ENCODE peak calls at places on chromosomes 1 and 21, in ten cellular contexts. Y is right lobe of liver; B is cardiac muscle cell; L is choroid plexus epithelial cell; V is right atrium auricular region; U is fibroblast of mammary gland; J is HFF-Myc; C is CD8-positive, alpha-beta T cell; Q is CD8-positive, alpha-beta memory T cell; Z is left lung. P is an unnamed sample.

GRCh38 chr1:206646504-206646903 is 11.2 kb downstream of the DYRK3 start:
- DNase-seq in U (no peak), V (no peak), Y (no peak), Q (no peak), B (no peak), Z (no peak), C (no peak), J (no peak), L (no peak), P (no peak)

GRCh38 chr1:177170756-177171535 is at the start of gene BRINP2:
- DNase-seq in L (peak), C (no peak), B (peak), J (no peak), Q (no peak), V (no peak), Z (peak), Y (no peak), U (peak), P (no peak)

GRCh38 chr1:9687876-9688582 is 36.5 kb downstream of the PIK3CD start:
- DNase-seq in B (peak), Q (no peak), L (peak), J (no peak), V (no peak), Z (no peak), U (no peak), Y (no peak), C (no peak), P (no peak)

GRCh38 chr1:97647776-97648175 is 273.1 kb downstream of the DPYD start:
- DNase-seq in V (no peak), Y (no peak), U (peak), L (peak), J (peak), C (no peak), B (peak), Q (no peak), Z (no peak), P (no peak)

GRCh38 chr1:153231363-153231762 is 14.0 kb downstream of the PRR9 start:
- DNase-seq in V (no peak), J (no peak), Z (no peak), B (no peak), U (no peak), Q (no peak), L (no peak), C (no peak), Y (no peak), P (no peak)

GRCh38 chr1:188514917-188515316 is 1686.2 kb downstream of the PLA2G4A start:
- DNase-seq in L (no peak), C (no peak), J (no peak), Q (no peak), B (no peak), Y (no peak), Z (no peak), U (no peak), V (no peak), P (no peak)

GRCh38 chr1:2575801-2576663 is 10.5 kb upstream of the PRXL2B start:
- DNase-seq in Y (peak), B (no peak), Q (no peak), J (no peak), L (no peak), Z (no peak), U (no peak), C (no peak), V (no peak), P (no peak)

GRCh38 chr1:24705260-24706073 is 39.8 kb upstream of the CLIC4 start:
- DNase-seq in V (peak), Z (peak), L (peak), U (peak), C (no peak), B (peak), Y (peak), Q (no peak), J (no peak), P (no peak)

GRCh38 chr21:39669485-39669884 is 56.7 kb downstream of the B3GALT5 start:
- DNase-seq in C (no peak), Z (no peak), Q (no peak), J (no peak), Y (no peak), U (no peak), L (no peak), B (no peak), V (no peak), P (no peak)

GRCh38 chr1:8184301-8184700 is 133.6 kb upstream of the SLC45A1 start:
- DNase-seq in B (no peak), C (no peak), L (no peak), Y (no peak), Q (no peak), U (no peak), J (no peak), V (no peak), Z (no peak), P (no peak)

GRCh38 chr1:197510691-197511378 is 242.8 kb downstream of the CRB1 start:
- DNase-seq in B (no peak), C (no peak), J (no peak), U (no peak), Q (no peak), Z (no peak), L (no peak), Y (no peak), V (no peak), P (no peak)

GRCh38 chr21:39633043-39633442 is 20.3 kb downstream of the B3GALT5 start:
- DNase-seq in L (peak), Q (no peak), U (peak), Z (no peak), C (no peak), B (no peak), J (peak), Y (no peak), V (no peak), P (no peak)

GRCh38 chr1:44775930-44776748 is 799 bp downstream of the RPS8 start:
- DNase-seq in B (peak), J (no peak), Y (peak), C (peak), Q (peak), L (peak), Z (no peak), V (no peak), U (no peak), P (no peak)

GRCh38 chr1:211653329-211653728 is 22.1 kb downstream of the NEK2 start:
- DNase-seq in U (no peak), Y (no peak), C (no peak), B (peak), Q (no peak), Z (no peak), L (no peak), J (no peak), V (no peak), P (no peak)

GRCh38 chr1:108708726-108709660 is 3.7 kb upstream of the FNDC7 start:
- DNase-seq in L (peak), C (peak), U (peak), Q (peak), Y (no peak), J (no peak), V (no peak), Z (no peak), B (peak), P (no peak)

GRCh38 chr1:223670458-223671159 is 5.1 kb upstream of the CAPN8 start:
- DNase-seq in B (peak), J (no peak), Q (no peak), Y (peak), C (no peak), U (peak), V (no peak), Z (no peak), L (peak), P (no peak)

GRCh38 chr1:22738522-22738921 is 27.9 kb downstream of the EPHB2 start:
- DNase-seq in B (no peak), Q (no peak), J (no peak), U (peak), V (no peak), L (no peak), C (no peak), Y (no peak), Z (no peak), P (no peak)

GRCh38 chr21:36964832-36965719 is 1.4 kb downstream of the HLCS start:
- DNase-seq in C (no peak), J (no peak), Q (no peak), B (no peak), Z (no peak), L (no peak), U (no peak), Y (no peak), V (no peak), P (no peak)

GRCh38 chr1:109091196-109092193 is 931 bp downstream of the TMEM167B start:
- DNase-seq in V (no peak), Q (no peak), Z (no peak), L (peak), B (no peak), J (no peak), U (peak), C (no peak), Y (no peak), P (no peak)

GRCh38 chr21:41653944-41654625 is 112.8 kb downstream of the RIPK4 start:
- DNase-seq in U (peak), Q (no peak), L (peak), Z (no peak), Y (no peak), B (peak), V (no peak), J (no peak), C (no peak), P (no peak)

GRCh38 chr21:41653243-41653943 is 113.5 kb downstream of the RIPK4 start:
- DNase-seq in J (no peak), Q (no peak), B (no peak), C (no peak), Z (no peak), V (no peak), U (no peak), L (no peak), Y (no peak), P (no peak)

GRCh38 chr21:41651396-41651795 is 115.5 kb downstream of the RIPK4 start:
- DNase-seq in Q (no peak), L (no peak), Y (no peak), C (no peak), U (no peak), B (no peak), V (no peak), J (no peak), Z (no peak), P (no peak)

GRCh38 chr21:41650526-41651145 is 116.2 kb downstream of the RIPK4 start:
- DNase-seq in B (no peak), U (no peak), L (no peak), C (no peak), Z (no peak), Y (no peak), V (no peak), Q (no peak), J (no peak), P (no peak)

GRCh38 chr21:41651830-41652229 is 115.0 kb downstream of the RIPK4 start:
- DNase-seq in B (no peak), Q (no peak), J (no peak), Y (no peak), C (no peak), U (peak), V (no peak), L (no peak), Z (no peak), P (no peak)
- H3K4me3 ChIP-seq in B (no peak), Q (no peak), J (no peak), Y (no peak), C (no peak), U (no peak), V (no peak), L (no peak), Z (no peak), P (no peak)

DNA sequence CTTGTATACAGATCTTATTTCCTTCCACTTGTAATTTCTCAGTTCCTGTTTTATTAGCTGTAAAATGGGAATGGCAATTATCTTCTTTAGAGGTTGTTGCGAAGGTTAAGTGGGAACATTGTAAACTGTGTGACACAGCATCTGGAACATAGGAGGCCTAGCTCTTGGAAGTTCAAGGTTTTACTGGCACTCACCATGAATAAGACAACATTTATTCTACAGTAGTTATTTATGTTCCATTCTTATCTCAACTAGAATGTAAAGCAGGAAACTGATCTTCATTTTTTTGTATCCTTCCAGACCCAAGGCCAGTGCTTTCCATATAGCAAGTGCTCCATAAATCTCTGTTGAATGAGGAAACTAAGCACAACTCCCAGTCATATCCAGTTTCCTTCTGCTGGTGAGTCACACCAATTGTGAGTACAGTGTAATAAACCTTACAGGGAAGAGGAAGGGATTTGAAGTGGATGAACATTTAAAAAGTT is 1.4 kb downstream of the BCL10 start:
- DNase-seq in C (no peak), J (peak), L (peak), U (peak), Q (no peak), V (no peak), B (peak), Y (no peak), Z (no peak), P (no peak)
- H3K4me3 ChIP-seq in C (peak), J (peak), L (peak), U (peak), Q (peak), V (peak), B (peak), Y (peak), Z (peak), P (peak)

DNA sequence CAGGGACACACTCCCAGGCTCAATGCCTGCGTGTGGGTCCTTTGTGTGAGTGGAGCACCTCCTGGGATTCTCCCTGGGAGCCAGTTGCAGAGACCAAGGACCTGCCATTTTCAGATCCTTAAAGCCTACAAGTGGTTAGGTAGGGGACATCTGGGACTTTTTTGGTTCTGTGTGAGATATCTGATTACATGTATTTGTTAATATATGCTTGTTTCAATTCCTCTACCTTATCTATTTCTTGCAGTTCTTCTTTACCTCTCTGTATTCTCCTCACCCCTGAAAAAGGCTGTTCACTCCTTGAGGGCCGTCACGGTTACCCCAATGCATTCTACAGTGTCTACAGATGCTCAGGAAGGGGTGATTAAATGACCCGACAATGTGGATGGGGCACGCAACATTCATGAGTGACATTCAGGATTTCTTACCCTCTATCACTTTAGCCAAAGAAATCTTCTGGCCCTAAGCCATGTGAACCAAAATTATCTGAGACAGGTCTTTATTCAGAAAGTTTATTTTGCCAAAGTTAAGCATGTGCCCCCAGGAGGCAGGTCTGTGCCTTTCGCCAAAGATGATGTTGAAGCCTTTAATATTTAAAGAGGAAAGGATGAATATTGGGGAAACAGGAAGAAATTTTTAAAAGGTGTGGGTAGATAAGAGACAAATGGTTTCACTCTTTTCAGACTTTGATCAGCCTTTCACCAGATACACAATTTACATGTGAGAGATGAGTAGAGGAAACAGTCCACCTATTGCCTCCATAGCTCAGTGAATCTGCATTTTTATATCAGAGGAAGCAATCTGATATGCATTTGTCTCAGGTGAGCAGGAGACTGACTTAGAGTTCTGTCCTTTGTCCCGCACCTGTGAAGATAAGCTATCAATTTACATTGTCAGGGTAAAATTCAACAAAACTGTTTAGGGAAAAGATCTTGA is 44.6 kb upstream of the MPZL1 start:
- DNase-seq in Q (no peak), V (no peak), C (no peak), B (no peak), Z (no peak), L (no peak), Y (no peak), U (no peak), J (no peak), P (no peak)
- H3K4me3 ChIP-seq in Q (no peak), V (no peak), C (no peak), B (no peak), Z (no peak), L (no peak), Y (no peak), U (no peak), J (no peak), P (no peak)

DNA sequence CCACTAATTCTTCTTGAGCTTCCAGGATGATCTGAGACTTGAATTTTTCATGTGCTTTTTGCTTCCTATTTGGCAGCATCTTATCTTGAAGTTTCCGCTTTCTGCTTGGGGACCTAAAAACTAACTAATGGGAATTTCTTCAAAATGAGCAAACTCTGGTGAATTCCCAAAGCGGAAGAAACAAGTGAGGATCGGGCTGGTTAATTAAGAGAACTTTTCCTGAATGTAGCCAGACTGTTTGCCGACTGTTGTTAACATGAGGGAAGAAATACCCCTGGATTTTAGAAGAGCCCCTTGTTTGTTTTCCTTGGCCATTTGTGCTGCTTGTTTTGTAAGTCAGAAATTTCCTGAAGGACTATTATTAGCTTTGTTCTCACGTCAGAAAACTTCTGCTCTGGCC is 6.1 kb upstream of the SELE start:
- DNase-seq in C (no peak), J (no peak), B (peak), Y (no peak), L (peak), U (no peak), Q (no peak), V (no peak), Z (no peak), P (no peak)
- H3K4me3 ChIP-seq in C (no peak), J (no peak), B (no peak), Y (no peak), L (no peak), U (no peak), Q (no peak), V (no peak), Z (no peak), P (no peak)

GRCh38 chr1:87684786-87685185 is 356.1 kb downstream of the LMO4 start:
- DNase-seq in U (peak), V (no peak), Y (no peak), L (peak), Q (no peak), B (peak), Z (peak), C (no peak), J (no peak), P (no peak)

GRCh38 chr1:87685366-87686136 is 356.9 kb downstream of the LMO4 start:
- DNase-seq in J (no peak), C (no peak), Q (no peak), L (peak), B (peak), Z (no peak), V (no peak), Y (no peak), U (no peak), P (peak)

GRCh38 chr1:87683557-87683956 is 354.9 kb downstream of the LMO4 start:
- DNase-seq in B (no peak), Z (no peak), Q (no peak), J (no peak), L (no peak), C (no peak), U (no peak), Y (no peak), V (no peak), P (no peak)

GRCh38 chr1:87682565-87682964 is 353.9 kb downstream of the LMO4 start:
- DNase-seq in U (no peak), B (no peak), Y (no peak), Q (no peak), V (no peak), L (no peak), Z (no peak), J (no peak), C (no peak), P (no peak)

DNA sequence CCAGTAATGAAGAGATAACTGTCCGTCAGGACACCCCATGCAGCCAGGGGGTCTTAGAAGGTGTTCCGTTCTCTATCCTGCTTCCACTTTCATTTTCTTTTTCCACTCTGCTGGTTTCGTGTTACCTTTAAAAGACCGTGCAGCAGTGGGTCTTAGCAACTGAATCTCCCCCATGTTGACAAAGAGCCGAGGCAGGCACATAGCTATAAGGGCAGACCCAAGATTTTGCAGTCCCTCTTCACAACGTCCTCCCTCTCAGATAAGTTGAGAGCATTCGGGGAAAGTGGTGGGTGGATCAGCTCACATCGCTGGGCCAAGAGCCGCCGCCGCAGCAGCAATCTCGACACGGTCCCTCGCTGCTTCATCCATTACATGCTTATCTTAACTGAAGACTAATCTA is 355.5 kb downstream of the LMO4 start:
- DNase-seq in B (peak), Q (no peak), V (no peak), J (no peak), Z (peak), C (no peak), Y (no peak), U (peak), L (peak), P (no peak)
- H3K4me3 ChIP-seq in B (no peak), Q (peak), V (peak), J (peak), Z (peak), C (no peak), Y (peak), U (peak), L (peak), P (peak)

DNA sequence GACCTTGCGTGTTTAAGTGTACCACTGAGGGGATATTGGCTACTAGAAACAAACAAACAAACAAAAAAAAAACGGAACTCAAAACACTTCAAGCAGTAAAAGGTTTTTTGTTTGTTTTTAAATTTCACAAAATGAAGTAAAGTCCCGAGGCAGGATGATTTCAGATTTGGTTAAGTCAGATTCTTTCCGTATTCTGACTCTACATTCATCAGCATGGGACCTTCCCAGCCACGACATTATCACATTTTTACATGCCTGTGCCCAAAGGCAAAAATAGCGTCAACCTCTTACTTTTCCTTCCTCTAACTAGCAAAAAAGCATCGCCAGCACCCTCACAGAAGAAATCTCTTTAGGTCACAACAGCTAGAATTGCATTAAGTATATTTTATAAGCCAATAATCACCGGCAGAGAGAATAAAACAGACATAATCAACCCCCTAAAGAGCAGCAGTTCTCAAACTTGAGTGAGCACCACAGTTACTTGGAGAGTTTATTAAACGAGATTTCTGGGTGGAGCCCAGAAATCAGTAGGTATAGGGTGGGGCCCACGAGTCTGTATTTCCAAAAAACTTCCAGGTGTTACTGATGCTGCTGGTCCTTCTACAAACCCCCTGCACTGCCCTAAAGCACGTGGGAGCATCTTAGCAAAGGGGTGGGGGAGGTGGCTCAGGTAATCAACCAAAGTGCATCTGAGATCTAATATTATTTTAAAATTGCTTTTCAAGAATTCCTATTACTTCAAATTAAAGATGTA is 227.6 kb downstream of the RGS7 start:
- DNase-seq in U (no peak), J (no peak), Q (no peak), Y (no peak), L (no peak), V (no peak), Z (no peak), B (no peak), C (no peak), P (no peak)
- H3K4me3 ChIP-seq in U (no peak), J (no peak), Q (no peak), Y (no peak), L (no peak), V (no peak), Z (no peak), B (no peak), C (no peak), P (no peak)